ENCODE peak calls at places on chromosomes 7 and 10, in eight cellular contexts. One of them, this sample, is unnamed.

GRCh38 chr7:159020987-159021386 is 123.7 kb downstream of the VIPR2 start:
- DNase-seq in Right ventricle myocardium superior: peak; percentile 43
- DNase-seq in RWPE1: no peak
- DNase-seq in iPS-NIHi11: peak; percentile 57
- DNase-seq in kidney epithelial cell: no peak
- DNase-seq in T-helper 9 cell: no peak
- DNase-seq in effector CD4-positive, alpha-beta T cell: no peak
- DNase-seq in T-cell: no peak
- DNase-seq in this sample: no peak

GRCh38 chr7:50657341-50657873 is 92.2 kb upstream of the DDC start:
- DNase-seq in Right ventricle myocardium superior: peak; percentile 75
- DNase-seq in RWPE1: peak; percentile 31
- DNase-seq in iPS-NIHi11: no peak
- DNase-seq in kidney epithelial cell: no peak
- DNase-seq in T-helper 9 cell: no peak
- DNase-seq in effector CD4-positive, alpha-beta T cell: no peak
- DNase-seq in T-cell: no peak
- DNase-seq in this sample: no peak

GRCh38 chr7:138979988-138980574 is 1.1 kb downstream of the KIAA1549 start:
- DNase-seq in Right ventricle myocardium superior: no peak
- DNase-seq in RWPE1: peak; percentile 9
- DNase-seq in iPS-NIHi11: no peak
- DNase-seq in kidney epithelial cell: no peak
- DNase-seq in T-helper 9 cell: no peak
- DNase-seq in effector CD4-positive, alpha-beta T cell: no peak
- DNase-seq in T-cell: no peak
- DNase-seq in this sample: no peak

GRCh38 chr10:21293518-21294356 is 231.7 kb downstream of the SKIDA1 start:
- DNase-seq in Right ventricle myocardium superior: no peak
- DNase-seq in RWPE1: no peak
- DNase-seq in iPS-NIHi11: no peak
- DNase-seq in kidney epithelial cell: no peak
- DNase-seq in T-helper 9 cell: no peak
- DNase-seq in effector CD4-positive, alpha-beta T cell: no peak
- DNase-seq in T-cell: no peak
- DNase-seq in this sample: no peak

GRCh38 chr7:124649397-124650029 is 116.1 kb downstream of the GPR37 start:
- DNase-seq in Right ventricle myocardium superior: no peak
- DNase-seq in RWPE1: no peak
- DNase-seq in iPS-NIHi11: no peak
- DNase-seq in kidney epithelial cell: no peak
- DNase-seq in T-helper 9 cell: no peak
- DNase-seq in effector CD4-positive, alpha-beta T cell: no peak
- DNase-seq in T-cell: no peak
- DNase-seq in this sample: no peak

GRCh38 chr7:40133561-40134427 is 628 bp downstream of the MPLKIP start:
- DNase-seq in Right ventricle myocardium superior: no peak
- DNase-seq in RWPE1: peak; percentile 12
- DNase-seq in iPS-NIHi11: peak; percentile 81
- DNase-seq in kidney epithelial cell: no peak
- DNase-seq in T-helper 9 cell: no peak
- DNase-seq in effector CD4-positive, alpha-beta T cell: peak; percentile 1
- DNase-seq in T-cell: no peak
- DNase-seq in this sample: peak; percentile 15

GRCh38 chr10:79298403-79299244 is 48.6 kb upstream of the PPIF start:
- DNase-seq in Right ventricle myocardium superior: peak; percentile 63
- DNase-seq in RWPE1: peak; percentile 96
- DNase-seq in iPS-NIHi11: peak; percentile 57
- DNase-seq in kidney epithelial cell: peak; percentile 93
- DNase-seq in T-helper 9 cell: no peak
- DNase-seq in effector CD4-positive, alpha-beta T cell: no peak
- DNase-seq in T-cell: no peak
- DNase-seq in this sample: peak; percentile 56

GRCh38 chr7:71775648-71776047 is 636.5 kb downstream of the CALN1 start:
- DNase-seq in Right ventricle myocardium superior: no peak
- DNase-seq in RWPE1: no peak
- DNase-seq in iPS-NIHi11: no peak
- DNase-seq in kidney epithelial cell: no peak
- DNase-seq in T-helper 9 cell: no peak
- DNase-seq in effector CD4-positive, alpha-beta T cell: no peak
- DNase-seq in T-cell: no peak
- DNase-seq in this sample: no peak

GRCh38 chr7:97390915-97391593 is 273.6 kb downstream of the SDHAF3 start:
- DNase-seq in Right ventricle myocardium superior: no peak
- DNase-seq in RWPE1: no peak
- DNase-seq in iPS-NIHi11: no peak
- DNase-seq in kidney epithelial cell: no peak
- DNase-seq in T-helper 9 cell: no peak
- DNase-seq in effector CD4-positive, alpha-beta T cell: no peak
- DNase-seq in T-cell: no peak
- DNase-seq in this sample: no peak

GRCh38 chr7:15720849-15721471 is 34.5 kb upstream of the MEOX2 start:
- DNase-seq in Right ventricle myocardium superior: no peak
- DNase-seq in RWPE1: no peak
- DNase-seq in iPS-NIHi11: no peak
- DNase-seq in kidney epithelial cell: no peak
- DNase-seq in T-helper 9 cell: no peak
- DNase-seq in effector CD4-positive, alpha-beta T cell: no peak
- DNase-seq in T-cell: no peak
- DNase-seq in this sample: no peak

GRCh38 chr7:1083729-1084657 is 3.9 kb upstream of the GPER1 start:
- DNase-seq in Right ventricle myocardium superior: peak; percentile 72
- DNase-seq in RWPE1: no peak
- DNase-seq in iPS-NIHi11: no peak
- DNase-seq in kidney epithelial cell: no peak
- DNase-seq in T-helper 9 cell: no peak
- DNase-seq in effector CD4-positive, alpha-beta T cell: no peak
- DNase-seq in T-cell: no peak
- DNase-seq in this sample: no peak

GRCh38 chr10:121935702-121936101 is 7.9 kb upstream of the ATE1 start:
- DNase-seq in Right ventricle myocardium superior: no peak
- DNase-seq in RWPE1: no peak
- DNase-seq in iPS-NIHi11: no peak
- DNase-seq in kidney epithelial cell: no peak
- DNase-seq in T-helper 9 cell: no peak
- DNase-seq in effector CD4-positive, alpha-beta T cell: no peak
- DNase-seq in T-cell: no peak
- DNase-seq in this sample: no peak

GRCh38 chr7:2616973-2617709 is 14.6 kb upstream of the TTYH3 start:
- DNase-seq in Right ventricle myocardium superior: no peak
- DNase-seq in RWPE1: no peak
- DNase-seq in iPS-NIHi11: no peak
- DNase-seq in kidney epithelial cell: no peak
- DNase-seq in T-helper 9 cell: no peak
- DNase-seq in effector CD4-positive, alpha-beta T cell: no peak
- DNase-seq in T-cell: no peak
- DNase-seq in this sample: no peak

GRCh38 chr7:115300228-115300870 is 378.5 kb downstream of the MDFIC start:
- DNase-seq in Right ventricle myocardium superior: no peak
- DNase-seq in RWPE1: no peak
- DNase-seq in iPS-NIHi11: no peak
- DNase-seq in kidney epithelial cell: no peak
- DNase-seq in T-helper 9 cell: no peak
- DNase-seq in effector CD4-positive, alpha-beta T cell: no peak
- DNase-seq in T-cell: no peak
- DNase-seq in this sample: no peak

GRCh38 chr7:882336-883028 is 6.1 kb downstream of the GET4 start:
- DNase-seq in Right ventricle myocardium superior: peak; percentile 21
- DNase-seq in RWPE1: no peak
- DNase-seq in iPS-NIHi11: no peak
- DNase-seq in kidney epithelial cell: no peak
- DNase-seq in T-helper 9 cell: no peak
- DNase-seq in effector CD4-positive, alpha-beta T cell: no peak
- DNase-seq in T-cell: no peak
- DNase-seq in this sample: no peak

GRCh38 chr10:17533731-17534130 is 79.3 kb upstream of the ST8SIA6 start:
- DNase-seq in Right ventricle myocardium superior: no peak
- DNase-seq in RWPE1: no peak
- DNase-seq in iPS-NIHi11: no peak
- DNase-seq in kidney epithelial cell: no peak
- DNase-seq in T-helper 9 cell: no peak
- DNase-seq in effector CD4-positive, alpha-beta T cell: no peak
- DNase-seq in T-cell: no peak
- DNase-seq in this sample: no peak

GRCh38 chr10:124254519-124254918 is 161.1 kb upstream of the CHST15 start:
- DNase-seq in Right ventricle myocardium superior: no peak
- DNase-seq in RWPE1: no peak
- DNase-seq in iPS-NIHi11: no peak
- DNase-seq in kidney epithelial cell: no peak
- DNase-seq in T-helper 9 cell: no peak
- DNase-seq in effector CD4-positive, alpha-beta T cell: no peak
- DNase-seq in T-cell: no peak
- DNase-seq in this sample: no peak

GRCh38 chr7:2937701-2938513 is 93.8 kb upstream of the GNA12 start:
- DNase-seq in Right ventricle myocardium superior: no peak
- DNase-seq in RWPE1: no peak
- DNase-seq in iPS-NIHi11: no peak
- DNase-seq in kidney epithelial cell: no peak
- DNase-seq in T-helper 9 cell: no peak
- DNase-seq in effector CD4-positive, alpha-beta T cell: no peak
- DNase-seq in T-cell: no peak
- DNase-seq in this sample: no peak

GRCh38 chr7:158411232-158411950 is 176.2 kb downstream of the PTPRN2 start:
- DNase-seq in Right ventricle myocardium superior: no peak
- DNase-seq in RWPE1: no peak
- DNase-seq in iPS-NIHi11: no peak
- DNase-seq in kidney epithelial cell: no peak
- DNase-seq in T-helper 9 cell: no peak
- DNase-seq in effector CD4-positive, alpha-beta T cell: no peak
- DNase-seq in T-cell: no peak
- DNase-seq in this sample: no peak

GRCh38 chr7:137967143-137968018 is 34.5 kb downstream of the CREB3L2 start:
- DNase-seq in Right ventricle myocardium superior: no peak
- DNase-seq in RWPE1: no peak
- DNase-seq in iPS-NIHi11: no peak
- DNase-seq in kidney epithelial cell: no peak
- DNase-seq in T-helper 9 cell: no peak
- DNase-seq in effector CD4-positive, alpha-beta T cell: no peak
- DNase-seq in T-cell: no peak
- DNase-seq in this sample: no peak

GRCh38 chr10:127849896-127850295 is 42.8 kb downstream of the CLRN3 start:
- DNase-seq in Right ventricle myocardium superior: no peak
- DNase-seq in RWPE1: no peak
- DNase-seq in iPS-NIHi11: no peak
- DNase-seq in kidney epithelial cell: no peak
- DNase-seq in T-helper 9 cell: no peak
- DNase-seq in effector CD4-positive, alpha-beta T cell: no peak
- DNase-seq in T-cell: no peak
- DNase-seq in this sample: no peak

GRCh38 chr7:36343548-36343947 is 46.1 kb upstream of the ANLN start:
- DNase-seq in Right ventricle myocardium superior: no peak
- DNase-seq in RWPE1: no peak
- DNase-seq in iPS-NIHi11: no peak
- DNase-seq in kidney epithelial cell: no peak
- DNase-seq in T-helper 9 cell: no peak
- DNase-seq in effector CD4-positive, alpha-beta T cell: no peak
- DNase-seq in T-cell: no peak
- DNase-seq in this sample: no peak

GRCh38 chr10:70560511-70560931 is 42.0 kb downstream of the PRF1 start:
- DNase-seq in Right ventricle myocardium superior: no peak
- DNase-seq in RWPE1: no peak
- DNase-seq in iPS-NIHi11: no peak
- DNase-seq in kidney epithelial cell: no peak
- DNase-seq in T-helper 9 cell: no peak
- DNase-seq in effector CD4-positive, alpha-beta T cell: no peak
- DNase-seq in T-cell: no peak
- DNase-seq in this sample: no peak

GRCh38 chr10:13376771-13377170 is 28.7 kb upstream of the SEPHS1 start:
- DNase-seq in Right ventricle myocardium superior: no peak
- DNase-seq in RWPE1: no peak
- DNase-seq in iPS-NIHi11: no peak
- DNase-seq in kidney epithelial cell: no peak
- DNase-seq in T-helper 9 cell: no peak
- DNase-seq in effector CD4-positive, alpha-beta T cell: no peak
- DNase-seq in T-cell: no peak
- DNase-seq in this sample: no peak

GRCh38 chr7:74560081-74560719 is 97.3 kb upstream of the GTF2I start:
- DNase-seq in Right ventricle myocardium superior: no peak
- DNase-seq in RWPE1: no peak
- DNase-seq in iPS-NIHi11: no peak
- DNase-seq in kidney epithelial cell: no peak
- DNase-seq in T-helper 9 cell: no peak
- DNase-seq in effector CD4-positive, alpha-beta T cell: no peak
- DNase-seq in T-cell: no peak
- DNase-seq in this sample: no peak

GRCh38 chr10:132520147-132520811 is 17.3 kb upstream of the INPP5A start:
- DNase-seq in Right ventricle myocardium superior: peak; percentile 44
- DNase-seq in RWPE1: no peak
- DNase-seq in iPS-NIHi11: no peak
- DNase-seq in kidney epithelial cell: no peak
- DNase-seq in T-helper 9 cell: no peak
- DNase-seq in effector CD4-positive, alpha-beta T cell: no peak
- DNase-seq in T-cell: no peak
- DNase-seq in this sample: no peak

GRCh38 chr7:117323877-117324699 is 1.2 kb upstream of the WNT2 start:
- DNase-seq in Right ventricle myocardium superior: peak; percentile 53
- DNase-seq in RWPE1: no peak
- DNase-seq in iPS-NIHi11: peak; percentile 54
- DNase-seq in kidney epithelial cell: no peak
- DNase-seq in T-helper 9 cell: no peak
- DNase-seq in effector CD4-positive, alpha-beta T cell: no peak
- DNase-seq in T-cell: no peak
- DNase-seq in this sample: no peak

GRCh38 chr7:151125459-151125834 is 39.2 kb downstream of the AGAP3 start:
- DNase-seq in Right ventricle myocardium superior: peak; percentile 78
- DNase-seq in RWPE1: no peak
- DNase-seq in iPS-NIHi11: peak; percentile 88
- DNase-seq in kidney epithelial cell: no peak
- DNase-seq in T-helper 9 cell: no peak
- DNase-seq in effector CD4-positive, alpha-beta T cell: no peak
- DNase-seq in T-cell: no peak
- DNase-seq in this sample: no peak